ENCODE peak calls at places on chromosomes 6 and 20, in five cellular contexts. F is tibial nerve, H is body of pancreas, Z is lower lobe of right lung, I is HepG2. Y is an unnamed sample.

GRCh38 chr20:56465997-56466396 is 2.4 kb upstream of the RTF2 start:
- DNase-seq in F (no peak), H (no peak), Z (no peak), I (no peak), Y (no peak)

GRCh38 chr20:41174373-41174772 is 37.0 kb downstream of the PLCG1 start:
- DNase-seq in F (no peak), H (no peak), Z (no peak), I (no peak), Y (peak; percentile 14)

GRCh38 chr6:145051661-145052060 is 683.7 kb downstream of the EPM2A start:
- DNase-seq in F (no peak), H (no peak), Z (no peak), I (no peak), Y (no peak)

GRCh38 chr20:32434434-32434833 is 76.3 kb downstream of the ASXL1 start:
- DNase-seq in F (no peak), H (no peak), Z (no peak), I (no peak), Y (no peak)

GRCh38 chr20:4957939-4958362 is 43.4 kb downstream of the SLC23A2 start:
- DNase-seq in F (no peak), H (no peak), Z (no peak), I (no peak), Y (no peak)

GRCh38 chr6:136113736-136114173 is 136.4 kb downstream of the MTFR2 start:
- DNase-seq in F (no peak), H (peak; percentile 16), Z (peak; percentile 49), I (no peak), Y (peak; percentile 27)

GRCh38 chr20:61263084-61263695 is 11.1 kb downstream of the CDH4 start:
- DNase-seq in F (no peak), H (no peak), Z (no peak), I (no peak), Y (peak; percentile 25)

GRCh38 chr6:89084954-89085353 is 4.4 kb downstream of the PNRC1 start:
- DNase-seq in F (no peak), H (no peak), Z (no peak), I (no peak), Y (no peak)

GRCh38 chr6:18497006-18497405 is 109.9 kb downstream of the RNF144B start:
- DNase-seq in F (no peak), H (no peak), Z (no peak), I (no peak), Y (no peak)

GRCh38 chr6:11207199-11207968 is 25.1 kb downstream of the NEDD9 start:
- DNase-seq in F (no peak), H (peak; percentile 87), Z (peak; percentile 75), I (peak; percentile 98), Y (peak; percentile 63)

GRCh38 chr6:113671440-113671839 is 185.7 kb upstream of the MARCKS start:
- DNase-seq in F (no peak), H (no peak), Z (no peak), I (no peak), Y (no peak)

DNA sequence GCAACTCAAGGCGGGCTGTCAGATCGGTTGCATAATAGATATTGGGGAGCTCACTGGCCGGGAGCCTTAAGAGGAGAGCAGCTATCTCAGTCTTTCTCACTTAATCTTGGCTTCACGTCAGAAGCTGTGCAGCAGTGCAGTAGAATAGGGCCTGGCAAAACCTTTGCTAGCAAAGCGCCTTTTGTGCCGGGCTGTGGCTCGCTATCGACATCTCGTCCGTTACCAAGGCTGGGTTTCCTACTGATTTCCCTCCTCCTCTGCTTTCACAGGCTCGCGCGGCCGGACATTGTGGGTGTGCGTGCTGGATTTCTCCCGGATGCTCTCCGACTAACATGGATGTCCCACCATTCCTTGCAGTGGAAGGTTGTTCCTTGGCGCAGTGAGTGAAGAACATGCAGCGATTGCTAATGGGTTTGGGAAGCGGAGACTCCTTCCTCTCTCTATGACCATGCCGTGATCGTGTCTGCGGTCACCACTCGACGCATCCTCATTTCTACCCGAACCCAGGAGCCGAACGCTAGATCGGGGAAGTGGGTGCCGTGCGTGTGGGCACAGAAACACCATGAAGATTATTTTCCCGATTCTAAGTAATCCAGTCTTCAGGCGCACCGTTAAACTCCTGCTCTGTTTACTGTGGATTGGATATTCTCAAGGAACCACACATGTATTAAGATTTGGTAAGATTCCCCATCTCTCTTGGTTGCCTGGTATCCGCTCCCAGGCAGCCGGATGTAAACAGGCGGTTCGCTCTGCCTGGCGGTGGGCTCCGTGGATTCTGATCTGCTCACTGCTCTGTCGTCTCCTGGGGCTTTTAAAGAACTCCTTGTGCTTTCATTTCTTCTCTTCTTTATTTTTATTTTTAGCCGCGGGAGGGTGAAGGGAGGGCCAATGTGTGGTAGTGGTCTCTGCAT is 5.5 kb downstream of the GRIK2 start:
- DNase-seq in F (no peak), H (no peak), Z (no peak), I (no peak), Y (no peak)
- H3K27me3 ChIP-seq in F (no peaks in the 10 kb centered on the region), H (no peaks in the 10 kb centered on the region), Z (peaks cover 64% of the 10 kb centered on the region), I (peaks cover 36% of the 10 kb centered on the region), Y (peaks cover 21% of the 10 kb centered on the region)

GRCh38 chr6:43180058-43180457 is 1.9 kb upstream of the CUL9 start:
- DNase-seq in F (no peak), H (no peak), Z (no peak), I (no peak), Y (no peak)

GRCh38 chr6:43183441-43183840 is 1.4 kb downstream of the CUL9 start:
- DNase-seq in F (no peak), H (no peak), Z (no peak), I (no peak), Y (no peak)

GRCh38 chr6:43180985-43181384 is 1.0 kb upstream of the CUL9 start:
- DNase-seq in F (no peak), H (no peak), Z (no peak), I (no peak), Y (no peak)

GRCh38 chr6:43181621-43181941 is 415 bp upstream of the CUL9 start:
- DNase-seq in F (no peak), H (no peak), Z (no peak), I (no peak), Y (no peak)

GRCh38 chr6:43181942-43182860 is at the start of gene CUL9:
- DNase-seq in F (peak; percentile 68), H (peak; percentile 87), Z (peak; percentile 93), I (peak; percentile 60), Y (peak; percentile 87)
- H3K27me3 ChIP-seq in F (no peaks in the 10 kb centered on the region), H (no peaks in the 10 kb centered on the region), Z (no peaks in the 10 kb centered on the region), I (no peaks in the 10 kb centered on the region), Y (no peaks in the 10 kb centered on the region)

GRCh38 chr20:46311719-46312074 is 3.4 kb upstream of the CDH22 start:
- DNase-seq in F (no peak), H (no peak), Z (no peak), I (no peak), Y (no peak)

GRCh38 chr20:46315311-46315710 is 7.0 kb upstream of the CDH22 start:
- DNase-seq in F (no peak), H (no peak), Z (no peak), I (no peak), Y (no peak)

GRCh38 chr20:46311039-46311650 is 2.8 kb upstream of the CDH22 start:
- DNase-seq in F (no peak), H (no peak), Z (no peak), I (peak; percentile 58), Y (no peak)

GRCh38 chr20:46312075-46312944 is 4.0 kb upstream of the CDH22 start:
- DNase-seq in F (no peak), H (peak; percentile 24), Z (no peak), I (peak; percentile 24), Y (no peak)

GRCh38 chr20:46312945-46313861 is 4.9 kb upstream of the CDH22 start:
- DNase-seq in F (no peak), H (no peak), Z (no peak), I (no peak), Y (no peak)
- H3K27me3 ChIP-seq in F (no peaks in the 10 kb centered on the region), H (peaks cover 11% of the 10 kb centered on the region), Z (peaks cover 93% of the 10 kb centered on the region), I (peaks cover 95% of the 10 kb centered on the region), Y (peaks cover 59% of the 10 kb centered on the region)

DNA sequence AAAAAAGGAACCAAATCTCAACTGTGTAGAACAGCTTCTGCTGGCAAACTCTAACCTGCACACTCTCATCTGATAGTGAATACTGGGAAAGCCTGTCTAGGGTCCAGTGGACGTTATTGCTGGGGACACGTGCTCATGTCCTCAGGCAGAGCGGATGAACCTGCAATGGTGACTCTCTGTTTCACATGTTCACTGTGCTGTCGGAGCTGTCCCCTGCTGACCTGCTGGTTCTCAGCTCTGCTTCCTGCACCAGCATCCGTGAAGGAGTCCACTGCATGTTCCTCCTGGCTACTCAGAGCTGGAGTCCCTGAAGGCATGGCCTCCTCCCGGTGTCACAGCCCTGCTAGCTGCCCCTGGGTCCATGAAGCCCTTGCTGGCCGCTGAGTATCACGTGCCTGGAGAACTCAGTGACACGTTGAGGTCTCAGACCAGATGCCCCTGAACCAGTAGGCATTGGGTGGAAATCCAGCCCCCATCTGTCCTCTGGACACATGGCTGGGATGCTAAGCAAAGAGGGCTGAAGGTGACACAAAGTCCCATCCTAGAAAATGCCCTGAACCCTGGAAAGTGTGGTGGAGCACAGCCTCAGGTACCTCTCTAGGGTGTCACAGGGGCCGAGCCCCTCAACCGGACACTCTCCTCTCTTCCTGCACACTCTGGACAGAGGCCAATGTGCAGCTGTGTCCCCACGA is 54.8 kb upstream of the FRMD1 start:
- DNase-seq in F (no peak), H (no peak), Z (no peak), I (no peak), Y (peak; percentile 12)
- H3K27me3 ChIP-seq in F (no peaks in the 10 kb centered on the region), H (no peaks in the 10 kb centered on the region), Z (peaks cover 11% of the 10 kb centered on the region), I (peaks cover 44% of the 10 kb centered on the region), Y (no peaks in the 10 kb centered on the region)

GRCh38 chr20:21520702-21521595 is 7.1 kb upstream of the NKX2-2 start:
- DNase-seq in F (no peak), H (no peak), Z (peak; percentile 30), I (no peak), Y (no peak)

GRCh38 chr20:21523398-21523868 is 9.6 kb upstream of the NKX2-2 start:
- DNase-seq in F (no peak), H (no peak), Z (no peak), I (no peak), Y (no peak)

GRCh38 chr20:21521596-21522478 is 8.0 kb upstream of the NKX2-2 start:
- DNase-seq in F (no peak), H (no peak), Z (peak; percentile 25), I (no peak), Y (no peak)

GRCh38 chr20:21523895-21524294 is 10.0 kb upstream of the NKX2-2 start:
- DNase-seq in F (no peak), H (no peak), Z (no peak), I (no peak), Y (no peak)

GRCh38 chr20:21522479-21523397 is 8.9 kb upstream of the NKX2-2 start:
- DNase-seq in F (no peak), H (no peak), Z (no peak), I (no peak), Y (no peak)
- H3K27me3 ChIP-seq in F (no peaks in the 10 kb centered on the region), H (peaks cover 22% of the 10 kb centered on the region), Z (peaks cover 93% of the 10 kb centered on the region), I (peaks cover 71% of the 10 kb centered on the region), Y (peaks cover 59% of the 10 kb centered on the region)

Y was measured in colonic mucosa.